ENCODE peak calls at places on chromosomes 2 and 18, in ten cellular contexts. N is fibroblast of pulmonary artery; F is IMR-90; G is CMK; B is A172; R is left ventricle myocardium superior; Y is C1 segment of cervical spinal cord; D is globus pallidus; H is stimulated activated CD4-positive, alpha-beta T cell treated with anti-CD3 and anti-CD28 coated beads, Interleukin-1b, Interleukin-23, amount 100 ng/mL, for 24 hours; O is naive thymus-derived CD8-positive, alpha-beta T cell. V is an unnamed sample.
A peak's percentile ranks its signal among the peaks of the same experiment; 100 is the strongest.

GRCh38 chr2:232042911-232043564 is 81.5 kb downstream of the DIS3L2 start:
- DNase-seq in N (no peak), G (no peak), R (no peak), Y (no peak), B (peak; percentile 3), H (no peak), F (peak; percentile 61), D (no peak), O (no peak), V (no peak)

GRCh38 chr2:230060672-230061293 is 7.9 kb downstream of the SLC16A14 start:
- DNase-seq in H (no peak), N (no peak), G (no peak), Y (no peak), R (no peak), D (no peak), F (no peak), B (no peak), O (no peak), V (no peak)

GRCh38 chr2:46487667-46488333 is 8.4 kb downstream of the TMEM247 start:
- DNase-seq in F (peak; percentile 80), R (peak; percentile 91), N (peak; percentile 73), O (no peak), B (peak; percentile 83), G (no peak), H (no peak), D (no peak), Y (no peak), V (peak; percentile 87)

GRCh38 chr2:127771756-127772155 is 39.2 kb downstream of the WDR33 start:
- DNase-seq in O (no peak), R (no peak), H (no peak), B (peak; percentile 70), N (peak; percentile 69), D (no peak), G (no peak), Y (no peak), F (peak; percentile 70), V (no peak)

GRCh38 chr2:217714268-217714643 is 288.5 kb downstream of the TNS1 start:
- DNase-seq in B (peak; percentile 55), G (no peak), F (peak; percentile 56), D (peak; percentile 99), Y (peak; percentile 64), N (peak; percentile 66), O (no peak), R (peak; percentile 77), H (no peak), V (peak; percentile 87)

GRCh38 chr2:100903534-100904258 is 83.8 kb downstream of the NPAS2 start:
- DNase-seq in R (no peak), H (no peak), N (peak; percentile 19), F (peak; percentile 34), Y (no peak), O (no peak), G (no peak), D (no peak), B (peak; percentile 73), V (no peak)

GRCh38 chr18:57801379-57802165 is 1.5 kb downstream of the ATP8B1 start:
- DNase-seq in B (no peak), N (no peak), R (no peak), Y (no peak), F (no peak), O (no peak), G (no peak), H (no peak), D (no peak), V (no peak)

GRCh38 chr2:130824492-130825061 is 12.1 kb upstream of the ARHGEF4 start:
- DNase-seq in O (peak; percentile 55), D (peak; percentile 70), G (no peak), N (peak; percentile 99), Y (no peak), R (no peak), F (peak; percentile 99), B (peak; percentile 98), H (peak; percentile 50), V (no peak)

GRCh38 chr18:3526421-3527354 is 76.7 kb downstream of the TGIF1 start:
- DNase-seq in B (peak; percentile 48), F (peak; percentile 85), H (no peak), N (peak; percentile 59), Y (no peak), D (peak; percentile 82), G (no peak), R (no peak), O (no peak), V (no peak)

GRCh38 chr2:189379287-189379630 is 62.0 kb upstream of the WDR75 start:
- DNase-seq in H (no peak), O (no peak), F (peak; percentile 47), R (no peak), N (peak; percentile 55), B (peak; percentile 87), G (no peak), Y (no peak), D (no peak), V (no peak)

GRCh38 chr2:155190342-155190741 is 491.8 kb downstream of the KCNJ3 start:
- DNase-seq in B (no peak), D (no peak), N (no peak), F (no peak), R (no peak), H (no peak), Y (no peak), G (no peak), O (no peak), V (no peak)

GRCh38 chr2:112157472-112157871 is 19.3 kb downstream of the FBLN7 start:
- DNase-seq in R (no peak), B (no peak), G (no peak), H (no peak), F (no peak), D (no peak), N (no peak), O (no peak), Y (no peak), V (no peak)

GRCh38 chr2:70124983-70125480 is 37.8 kb downstream of the PCBP1 start:
- DNase-seq in B (no peak), D (peak; percentile 80), Y (no peak), O (peak; percentile 54), N (peak; percentile 54), R (peak; percentile 81), F (peak; percentile 31), G (no peak), H (no peak), V (peak; percentile 87)

GRCh38 chr2:179297922-179298321 is 33.3 kb upstream of the SESTD1 start:
- DNase-seq in R (no peak), N (no peak), Y (no peak), D (no peak), H (no peak), F (no peak), G (no peak), B (no peak), O (no peak), V (no peak)

GRCh38 chr2:230900336-230900995 is 24.6 kb downstream of the GPR55 start:
- DNase-seq in D (no peak), F (no peak), Y (no peak), O (no peak), N (no peak), B (no peak), R (no peak), G (no peak), H (no peak), V (no peak)

GRCh38 chr2:20590704-20591515 is 60.0 kb downstream of the HS1BP3 start:
- DNase-seq in D (no peak), F (no peak), G (no peak), B (no peak), O (no peak), Y (no peak), H (no peak), R (peak; percentile 81), N (no peak), V (peak; percentile 68)

GRCh38 chr2:2662037-2662846 is 331.2 kb upstream of the MYT1L start:
- DNase-seq in D (peak; percentile 62), Y (no peak), H (no peak), B (no peak), R (peak; percentile 75), G (no peak), F (peak; percentile 7), O (no peak), N (no peak), V (no peak)

GRCh38 chr2:3450385-3451031 is 68.8 kb downstream of the ADI1 start:
- DNase-seq in Y (no peak), R (peak; percentile 65), G (no peak), B (no peak), O (no peak), H (no peak), N (no peak), D (no peak), F (no peak), V (no peak)

GRCh38 chr2:239229545-239230279 is 171.1 kb downstream of the HDAC4 start:
- DNase-seq in G (no peak), Y (no peak), N (peak; percentile 29), O (no peak), H (no peak), R (no peak), F (no peak), D (no peak), B (no peak), V (no peak)

GRCh38 chr2:62774555-62775366 is 69.2 kb downstream of the EHBP1 start:
- DNase-seq in Y (no peak), R (no peak), N (peak; percentile 70), O (no peak), F (peak; percentile 63), D (peak; percentile 42), H (no peak), G (no peak), B (peak; percentile 54), V (no peak)

GRCh38 chr2:231614559-231615057 is 21.9 kb downstream of the TEX44 start:
- DNase-seq in N (no peak), Y (no peak), H (peak; percentile 32), D (no peak), G (peak; percentile 61), F (no peak), B (no peak), R (peak; percentile 78), O (no peak), V (peak; percentile 75)

GRCh38 chr2:109715302-109715937 is 78.7 kb upstream of the RGPD5 start:
- DNase-seq in R (no peak), F (no peak), Y (no peak), G (no peak), H (no peak), D (no peak), N (peak; percentile 53), O (no peak), B (no peak), V (no peak)

GRCh38 chr2:46117379-46117778 is 179.8 kb upstream of the EPAS1 start:
- DNase-seq in H (no peak), G (no peak), O (no peak), Y (no peak), R (no peak), F (peak; percentile 67), N (peak; percentile 64), D (no peak), B (peak; percentile 94), V (no peak)

GRCh38 chr18:65215865-65216466 is 534.8 kb upstream of the CDH7 start:
- DNase-seq in B (no peak), G (no peak), N (no peak), D (no peak), Y (no peak), R (no peak), F (no peak), H (no peak), O (no peak), V (no peak)